ENCODE peak calls at places on chromosomes 7 and 10, in four cellular contexts. One of them, this sample, is unnamed.
A peak's percentile ranks its signal among the peaks of the same experiment; 100 is the strongest.

GRCh38 chr7:74051629-74052410 is 23.8 kb downstream of the ELN start:
- DNase-seq in HepG2: peak; percentile 56
- DNase-seq in A549: peak; percentile 57
- DNase-seq in GM12878: no peak
- DNase-seq in this sample: peak; percentile 75

GRCh38 chr10:3165196-3165595 is 7.4 kb downstream of the PITRM1 start:
- DNase-seq in HepG2: no peak
- DNase-seq in A549: no peak
- DNase-seq in GM12878: no peak
- DNase-seq in this sample: no peak

GRCh38 chr7:109890622-109891021 is 1200.3 kb upstream of the LRRN3 start:
- DNase-seq in HepG2: no peak
- DNase-seq in A549: no peak
- DNase-seq in GM12878: no peak
- DNase-seq in this sample: no peak

GRCh38 chr7:137820677-137821420 is 25.9 kb downstream of the DGKI start:
- DNase-seq in A549: no peak
- DNase-seq in HepG2: no peak
- DNase-seq in GM12878: no peak
- DNase-seq in this sample: no peak

GRCh38 chr7:43038229-43038628 is 74.2 kb upstream of the HECW1 start:
- DNase-seq in HepG2: no peak
- DNase-seq in GM12878: no peak
- DNase-seq in A549: no peak
- DNase-seq in this sample: no peak

GRCh38 chr10:55867848-55868247 is 493.2 kb downstream of the ZWINT start:
- DNase-seq in A549: no peak
- DNase-seq in HepG2: no peak
- DNase-seq in GM12878: no peak
- DNase-seq in this sample: no peak

GRCh38 chr10:71436268-71436922 is 39.7 kb downstream of the CDH23 start:
- DNase-seq in A549: no peak
- DNase-seq in GM12878: no peak
- DNase-seq in HepG2: no peak
- DNase-seq in this sample: no peak

GRCh38 chr7:74254858-74255379 is 720 bp upstream of the RFC2 start:
- DNase-seq in HepG2: no peak
- DNase-seq in A549: no peak
- DNase-seq in GM12878: no peak
- DNase-seq in this sample: peak; percentile 39

GRCh38 chr7:41315764-41316163 is 387.1 kb downstream of the INHBA start:
- DNase-seq in GM12878: no peak
- DNase-seq in HepG2: no peak
- DNase-seq in A549: no peak
- DNase-seq in this sample: no peak

GRCh38 chr7:31027161-31027965 is 24.7 kb upstream of the ADCYAP1R1 start:
- DNase-seq in HepG2: no peak
- DNase-seq in GM12878: no peak
- DNase-seq in A549: no peak
- DNase-seq in this sample: no peak

GRCh38 chr7:106563466-106564150 is 97.3 kb downstream of the CCDC71L start:
- DNase-seq in GM12878: no peak
- DNase-seq in HepG2: no peak
- DNase-seq in A549: no peak
- DNase-seq in this sample: no peak

GRCh38 chr7:17580141-17580540 is 281.7 kb downstream of the AHR start:
- DNase-seq in A549: no peak
- DNase-seq in HepG2: no peak
- DNase-seq in GM12878: no peak
- DNase-seq in this sample: no peak

GRCh38 chr7:77242068-77242467 is 42.4 kb upstream of the FGL2 start:
- DNase-seq in HepG2: no peak
- DNase-seq in A549: no peak
- DNase-seq in GM12878: no peak
- DNase-seq in this sample: no peak

GRCh38 chr10:126956712-126957108 is 51.5 kb downstream of the DOCK1 start:
- DNase-seq in A549: no peak
- DNase-seq in GM12878: no peak
- DNase-seq in HepG2: no peak
- DNase-seq in this sample: no peak

GRCh38 chr7:80263321-80263720 is 128.7 kb downstream of the GNAI1 start:
- DNase-seq in A549: no peak
- DNase-seq in HepG2: no peak
- DNase-seq in GM12878: no peak
- DNase-seq in this sample: no peak

GRCh38 chr7:155361947-155362346 is 64.3 kb downstream of the INSIG1 start:
- DNase-seq in A549: no peak
- DNase-seq in GM12878: no peak
- DNase-seq in HepG2: no peak
- DNase-seq in this sample: no peak

GRCh38 chr10:11012880-11013279 is 4.8 kb upstream of the CELF2 start:
- DNase-seq in HepG2: no peak
- DNase-seq in A549: no peak
- DNase-seq in GM12878: no peak
- DNase-seq in this sample: no peak

GRCh38 chr7:107506683-107507339 is 37.0 kb downstream of the GPR22 start:
- DNase-seq in A549: no peak
- DNase-seq in GM12878: no peak
- DNase-seq in HepG2: no peak
- DNase-seq in this sample: no peak

GRCh38 chr7:17369686-17370426 is 71.4 kb downstream of the AHR start:
- DNase-seq in HepG2: peak; percentile 7
- DNase-seq in A549: peak; percentile 81
- DNase-seq in GM12878: no peak
- DNase-seq in this sample: peak; percentile 12

GRCh38 chr7:149501651-149502050 is 4.0 kb upstream of the ZNF746 start:
- DNase-seq in GM12878: no peak
- DNase-seq in HepG2: no peak
- DNase-seq in A549: no peak
- DNase-seq in this sample: no peak
- TF ChIP-seq POLR2AphosphoS2 in GM12878: no peak
- TF ChIP-seq POLR2AphosphoS2 in HepG2: no peak
- TF ChIP-seq POLR2AphosphoS2 in A549: no peak
- TF ChIP-seq POLR2AphosphoS2 in this sample: no peak

GRCh38 chr7:163298-163695 is 29.1 kb upstream of the FAM20C start:
- DNase-seq in A549: no peak
- DNase-seq in GM12878: no peak
- DNase-seq in HepG2: no peak
- DNase-seq in this sample: no peak
- TF ChIP-seq POLR2AphosphoS2 in A549: no peak
- TF ChIP-seq POLR2AphosphoS2 in GM12878: no peak
- TF ChIP-seq POLR2AphosphoS2 in HepG2: no peak
- TF ChIP-seq POLR2AphosphoS2 in this sample: no peak

GRCh38 chr7:147593271-147594057 is 997.1 kb upstream of the C7orf33 start:
- DNase-seq in A549: no peak
- DNase-seq in HepG2: no peak
- DNase-seq in GM12878: no peak
- DNase-seq in this sample: no peak

GRCh38 chr7:147595076-147595475 is 995.5 kb upstream of the C7orf33 start:
- DNase-seq in A549: no peak
- DNase-seq in HepG2: no peak
- DNase-seq in GM12878: no peak
- DNase-seq in this sample: no peak
- TF ChIP-seq POLR2AphosphoS2 in A549: no peak
- TF ChIP-seq POLR2AphosphoS2 in HepG2: no peak
- TF ChIP-seq POLR2AphosphoS2 in GM12878: no peak
- TF ChIP-seq POLR2AphosphoS2 in this sample: no peak

GRCh38 chr10:116300477-116301034 is 23.7 kb upstream of the CCDC172 start:
- DNase-seq in HepG2: no peak
- DNase-seq in A549: no peak
- DNase-seq in GM12878: no peak
- DNase-seq in this sample: no peak

GRCh38 chr10:116306847-116307246 is 17.4 kb upstream of the CCDC172 start:
- DNase-seq in A549: no peak
- DNase-seq in HepG2: no peak
- DNase-seq in GM12878: no peak
- DNase-seq in this sample: no peak

GRCh38 chr10:116307450-116307849 is 16.8 kb upstream of the CCDC172 start:
- DNase-seq in HepG2: no peak
- DNase-seq in GM12878: no peak
- DNase-seq in A549: no peak
- DNase-seq in this sample: no peak

DNA sequence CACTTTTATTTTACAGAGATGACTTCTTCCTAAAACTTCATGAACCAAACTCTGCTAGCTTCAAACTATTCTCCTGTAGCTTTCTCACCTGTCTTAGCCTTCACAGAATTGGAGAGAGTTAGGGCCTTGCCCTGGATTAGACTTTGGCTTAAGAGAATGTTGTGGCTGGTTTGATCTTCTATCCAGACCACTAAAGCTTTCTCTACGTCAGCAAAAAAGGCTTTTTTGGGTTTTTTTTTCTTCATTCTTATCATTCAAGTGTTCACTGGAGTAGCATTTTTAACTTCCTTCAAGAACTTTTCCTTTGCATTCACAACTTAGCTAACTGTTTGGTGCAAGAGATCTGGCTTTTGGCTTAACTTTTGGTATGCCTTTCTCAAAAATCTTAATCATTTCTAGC is 19.3 kb upstream of the CCDC172 start:
- DNase-seq in A549: no peak
- DNase-seq in HepG2: no peak
- DNase-seq in GM12878: no peak
- DNase-seq in this sample: no peak
- TF ChIP-seq POLR2AphosphoS2 in A549: no peak
- TF ChIP-seq POLR2AphosphoS2 in HepG2: no peak
- TF ChIP-seq POLR2AphosphoS2 in GM12878: no peak
- TF ChIP-seq POLR2AphosphoS2 in this sample: no peak

GRCh38 chr10:124389613-124390361 is 28.9 kb downstream of the OAT start:
- DNase-seq in A549: no peak
- DNase-seq in HepG2: no peak
- DNase-seq in GM12878: no peak
- DNase-seq in this sample: no peak
- TF ChIP-seq POLR2AphosphoS2 in A549: no peak
- TF ChIP-seq POLR2AphosphoS2 in HepG2: no peak
- TF ChIP-seq POLR2AphosphoS2 in GM12878: no peak
- TF ChIP-seq POLR2AphosphoS2 in this sample: no peak

GRCh38 chr7:148535227-148535626 is 55.3 kb upstream of the C7orf33 start:
- DNase-seq in GM12878: no peak
- DNase-seq in A549: peak; percentile 11
- DNase-seq in HepG2: no peak
- DNase-seq in this sample: peak; percentile 29
- TF ChIP-seq POLR2AphosphoS2 in GM12878: no peak
- TF ChIP-seq POLR2AphosphoS2 in A549: no peak
- TF ChIP-seq POLR2AphosphoS2 in HepG2: no peak
- TF ChIP-seq POLR2AphosphoS2 in this sample: no peak

DNA sequence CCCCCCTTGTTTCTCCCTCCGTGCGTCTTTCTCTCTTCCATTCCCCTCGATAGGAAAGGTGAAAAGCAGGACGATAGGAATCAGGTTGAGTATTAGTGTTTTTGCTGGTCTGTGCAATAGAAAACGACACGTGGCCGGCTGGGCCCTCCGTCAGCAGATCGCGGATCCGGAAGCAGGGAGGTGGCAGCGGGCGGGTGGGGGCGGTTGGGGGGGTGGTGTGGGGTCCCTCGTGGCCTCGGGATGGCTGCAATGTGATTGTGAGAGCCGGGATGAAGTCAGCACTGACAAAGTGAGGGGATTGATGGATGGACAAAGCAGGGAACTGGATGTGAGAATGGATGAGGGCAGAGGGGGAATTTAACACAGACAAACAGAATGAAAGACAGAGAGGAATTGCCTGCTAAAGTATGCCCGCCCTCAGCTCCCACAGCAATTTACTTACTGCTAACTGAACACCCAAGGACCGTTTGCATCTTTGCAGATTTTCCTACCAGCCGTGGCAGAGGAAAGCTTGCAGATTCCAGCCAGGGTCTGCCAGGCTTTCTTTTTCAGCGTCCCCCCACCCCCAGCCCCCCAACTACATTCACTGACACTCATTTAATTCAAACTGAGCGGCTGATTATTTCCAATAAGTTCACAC is 280.9 kb downstream of the LRMDA start:
- DNase-seq in HepG2: no peak
- DNase-seq in GM12878: no peak
- DNase-seq in A549: no peak
- DNase-seq in this sample: no peak
- TF ChIP-seq POLR2AphosphoS2 in HepG2: no peak
- TF ChIP-seq POLR2AphosphoS2 in GM12878: no peak
- TF ChIP-seq POLR2AphosphoS2 in A549: no peak
- TF ChIP-seq POLR2AphosphoS2 in this sample: no peak

GRCh38 chr10:77109470-77109994 is 528.1 kb downstream of the KCNMA1 start:
- DNase-seq in A549: no peak
- DNase-seq in GM12878: no peak
- DNase-seq in HepG2: no peak
- DNase-seq in this sample: no peak
- TF ChIP-seq POLR2AphosphoS2 in A549: no peak
- TF ChIP-seq POLR2AphosphoS2 in GM12878: no peak
- TF ChIP-seq POLR2AphosphoS2 in HepG2: no peak
- TF ChIP-seq POLR2AphosphoS2 in this sample: no peak

This sample was measured in K562.